ENCODE peak calls at places on chromosomes 7 and 10, in nine cellular contexts. One of them, this sample, is unnamed.

GRCh38 chr7:155753446-155753965 is 58.8 kb downstream of the SHH start:
- DNase-seq in CD4-positive, alpha-beta T cell: no peak
- DNase-seq in ovary: no peak
- DNase-seq in AG09309: no peak
- DNase-seq in uterus: no peak
- DNase-seq in HCT116: no peak
- DNase-seq in hepatocyte: no peak
- DNase-seq in astrocyte: no peak
- DNase-seq in A549: no peak
- DNase-seq in this sample: no peak

GRCh38 chr10:71236286-71236685 is 23.9 kb downstream of the UNC5B start:
- DNase-seq in ovary: no peak
- DNase-seq in hepatocyte: peak
- DNase-seq in AG09309: no peak
- DNase-seq in A549: no peak
- DNase-seq in HCT116: no peak
- DNase-seq in astrocyte: no peak
- DNase-seq in uterus: peak
- DNase-seq in CD4-positive, alpha-beta T cell: no peak
- DNase-seq in this sample: no peak

GRCh38 chr7:38600746-38601145 is 30.4 kb downstream of the AMPH start:
- DNase-seq in astrocyte: no peak
- DNase-seq in HCT116: no peak
- DNase-seq in hepatocyte: no peak
- DNase-seq in AG09309: no peak
- DNase-seq in A549: no peak
- DNase-seq in uterus: no peak
- DNase-seq in ovary: no peak
- DNase-seq in CD4-positive, alpha-beta T cell: no peak
- DNase-seq in this sample: no peak

GRCh38 chr7:94655884-94656657 is at the start of gene SGCE:
- DNase-seq in ovary: peak
- DNase-seq in astrocyte: peak
- DNase-seq in HCT116: peak
- DNase-seq in uterus: peak
- DNase-seq in AG09309: peak
- DNase-seq in A549: peak
- DNase-seq in hepatocyte: peak
- DNase-seq in CD4-positive, alpha-beta T cell: peak
- DNase-seq in this sample: peak

GRCh38 chr10:72344932-72345331 is 9.8 kb downstream of the DNAJB12 start:
- DNase-seq in ovary: no peak
- DNase-seq in uterus: no peak
- DNase-seq in hepatocyte: no peak
- DNase-seq in A549: no peak
- DNase-seq in AG09309: no peak
- DNase-seq in CD4-positive, alpha-beta T cell: no peak
- DNase-seq in astrocyte: no peak
- DNase-seq in HCT116: no peak
- DNase-seq in this sample: no peak

GRCh38 chr7:14228341-14228740 is 238.9 kb upstream of the ETV1 start:
- DNase-seq in A549: no peak
- DNase-seq in ovary: no peak
- DNase-seq in uterus: no peak
- DNase-seq in hepatocyte: no peak
- DNase-seq in AG09309: no peak
- DNase-seq in HCT116: no peak
- DNase-seq in astrocyte: no peak
- DNase-seq in CD4-positive, alpha-beta T cell: no peak
- DNase-seq in this sample: no peak

GRCh38 chr7:55288070-55288824 is 76.9 kb upstream of the LANCL2 start:
- DNase-seq in A549: no peak
- DNase-seq in HCT116: no peak
- DNase-seq in CD4-positive, alpha-beta T cell: no peak
- DNase-seq in astrocyte: no peak
- DNase-seq in hepatocyte: no peak
- DNase-seq in uterus: no peak
- DNase-seq in ovary: no peak
- DNase-seq in AG09309: no peak
- DNase-seq in this sample: no peak

GRCh38 chr7:17971392-17971791 is 31.1 kb upstream of the SNX13 start:
- DNase-seq in uterus: no peak
- DNase-seq in CD4-positive, alpha-beta T cell: no peak
- DNase-seq in AG09309: no peak
- DNase-seq in HCT116: no peak
- DNase-seq in hepatocyte: no peak
- DNase-seq in astrocyte: peak
- DNase-seq in A549: no peak
- DNase-seq in ovary: no peak
- DNase-seq in this sample: no peak

GRCh38 chr10:72058989-72059842 is 29.1 kb downstream of the SPOCK2 start:
- DNase-seq in HCT116: no peak
- DNase-seq in ovary: no peak
- DNase-seq in A549: no peak
- DNase-seq in CD4-positive, alpha-beta T cell: peak
- DNase-seq in hepatocyte: no peak
- DNase-seq in uterus: no peak
- DNase-seq in astrocyte: no peak
- DNase-seq in AG09309: no peak
- DNase-seq in this sample: no peak

GRCh38 chr7:158991824-158992621 is 135.7 kb downstream of the DYNC2I1 start:
- DNase-seq in A549: no peak
- DNase-seq in hepatocyte: peak
- DNase-seq in uterus: no peak
- DNase-seq in AG09309: no peak
- DNase-seq in HCT116: no peak
- DNase-seq in astrocyte: no peak
- DNase-seq in CD4-positive, alpha-beta T cell: no peak
- DNase-seq in ovary: no peak
- DNase-seq in this sample: no peak

GRCh38 chr7:15643000-15643705 is 43.3 kb downstream of the MEOX2 start:
- DNase-seq in HCT116: no peak
- DNase-seq in AG09309: no peak
- DNase-seq in uterus: no peak
- DNase-seq in CD4-positive, alpha-beta T cell: no peak
- DNase-seq in ovary: no peak
- DNase-seq in hepatocyte: no peak
- DNase-seq in astrocyte: no peak
- DNase-seq in A549: no peak
- DNase-seq in this sample: no peak

GRCh38 chr7:130942211-130942964 is 208.4 kb upstream of the KLF14 start:
- DNase-seq in astrocyte: peak
- DNase-seq in uterus: peak
- DNase-seq in A549: peak
- DNase-seq in HCT116: no peak
- DNase-seq in CD4-positive, alpha-beta T cell: no peak
- DNase-seq in ovary: peak
- DNase-seq in AG09309: no peak
- DNase-seq in hepatocyte: no peak
- DNase-seq in this sample: no peak

GRCh38 chr7:79647711-79648110 is 194.2 kb upstream of the MAGI2 start:
- DNase-seq in AG09309: no peak
- DNase-seq in uterus: no peak
- DNase-seq in A549: no peak
- DNase-seq in ovary: no peak
- DNase-seq in hepatocyte: no peak
- DNase-seq in CD4-positive, alpha-beta T cell: no peak
- DNase-seq in astrocyte: no peak
- DNase-seq in HCT116: no peak
- DNase-seq in this sample: no peak

GRCh38 chr10:97683556-97684357 is 3.3 kb downstream of the AVPI1 start:
- DNase-seq in ovary: no peak
- DNase-seq in uterus: no peak
- DNase-seq in CD4-positive, alpha-beta T cell: no peak
- DNase-seq in astrocyte: peak
- DNase-seq in HCT116: no peak
- DNase-seq in AG09309: no peak
- DNase-seq in hepatocyte: no peak
- DNase-seq in A549: peak
- DNase-seq in this sample: no peak

GRCh38 chr10:66294538-66294937 is 631.3 kb upstream of the LRRTM3 start:
- DNase-seq in AG09309: no peak
- DNase-seq in HCT116: no peak
- DNase-seq in astrocyte: no peak
- DNase-seq in uterus: no peak
- DNase-seq in A549: no peak
- DNase-seq in CD4-positive, alpha-beta T cell: no peak
- DNase-seq in hepatocyte: no peak
- DNase-seq in ovary: no peak
- DNase-seq in this sample: no peak

GRCh38 chr10:43105119-43105792 is 28.4 kb downstream of the RET start:
- DNase-seq in ovary: peak
- DNase-seq in A549: peak
- DNase-seq in AG09309: no peak
- DNase-seq in CD4-positive, alpha-beta T cell: peak
- DNase-seq in hepatocyte: peak
- DNase-seq in uterus: peak
- DNase-seq in HCT116: peak
- DNase-seq in astrocyte: peak
- DNase-seq in this sample: peak

GRCh38 chr10:35226507-35226906 is 99.9 kb downstream of the CREM start:
- DNase-seq in astrocyte: no peak
- DNase-seq in HCT116: no peak
- DNase-seq in A549: no peak
- DNase-seq in CD4-positive, alpha-beta T cell: no peak
- DNase-seq in AG09309: no peak
- DNase-seq in uterus: no peak
- DNase-seq in ovary: no peak
- DNase-seq in hepatocyte: no peak
- DNase-seq in this sample: no peak

GRCh38 chr10:35219906-35220890 is 93.6 kb downstream of the CREM start:
- DNase-seq in AG09309: no peak
- DNase-seq in A549: no peak
- DNase-seq in hepatocyte: peak
- DNase-seq in astrocyte: peak
- DNase-seq in HCT116: no peak
- DNase-seq in ovary: no peak
- DNase-seq in uterus: no peak
- DNase-seq in CD4-positive, alpha-beta T cell: no peak
- DNase-seq in this sample: no peak

GRCh38 chr10:35225204-35225603 is 98.6 kb downstream of the CREM start:
- DNase-seq in AG09309: no peak
- DNase-seq in uterus: no peak
- DNase-seq in ovary: no peak
- DNase-seq in hepatocyte: no peak
- DNase-seq in A549: no peak
- DNase-seq in CD4-positive, alpha-beta T cell: no peak
- DNase-seq in astrocyte: no peak
- DNase-seq in HCT116: no peak
- DNase-seq in this sample: no peak

GRCh38 chr10:35224045-35224740 is 97.5 kb downstream of the CREM start:
- DNase-seq in hepatocyte: no peak
- DNase-seq in A549: no peak
- DNase-seq in ovary: no peak
- DNase-seq in HCT116: no peak
- DNase-seq in astrocyte: no peak
- DNase-seq in uterus: no peak
- DNase-seq in CD4-positive, alpha-beta T cell: no peak
- DNase-seq in AG09309: no peak
- DNase-seq in this sample: no peak

GRCh38 chr10:35223016-35223415 is 96.4 kb downstream of the CREM start:
- DNase-seq in astrocyte: no peak
- DNase-seq in ovary: no peak
- DNase-seq in HCT116: no peak
- DNase-seq in uterus: no peak
- DNase-seq in A549: no peak
- DNase-seq in hepatocyte: no peak
- DNase-seq in CD4-positive, alpha-beta T cell: no peak
- DNase-seq in AG09309: no peak
- DNase-seq in this sample: no peak
- TF ChIP-seq CTCF in astrocyte: no peak
- TF ChIP-seq CTCF in ovary: no peak
- TF ChIP-seq CTCF in HCT116: peak
- TF ChIP-seq CTCF in uterus: no peak
- TF ChIP-seq CTCF in A549: no peak
- TF ChIP-seq CTCF in hepatocyte: no peak
- TF ChIP-seq CTCF in CD4-positive, alpha-beta T cell: no peak
- TF ChIP-seq CTCF in AG09309: no peak
- TF ChIP-seq CTCF in this sample: no peak

GRCh38 chr10:132164801-132165278 is 21.9 kb upstream of the DPYSL4 start:
- DNase-seq in hepatocyte: peak
- DNase-seq in astrocyte: no peak
- DNase-seq in uterus: no peak
- DNase-seq in CD4-positive, alpha-beta T cell: no peak
- DNase-seq in HCT116: no peak
- DNase-seq in A549: no peak
- DNase-seq in ovary: no peak
- DNase-seq in AG09309: no peak
- DNase-seq in this sample: no peak
- TF ChIP-seq CTCF in hepatocyte: no peak
- TF ChIP-seq CTCF in astrocyte: no peak
- TF ChIP-seq CTCF in uterus: no peak
- TF ChIP-seq CTCF in CD4-positive, alpha-beta T cell: no peak
- TF ChIP-seq CTCF in HCT116: no peak
- TF ChIP-seq CTCF in A549: no peak
- TF ChIP-seq CTCF in ovary: no peak
- TF ChIP-seq CTCF in AG09309: no peak
- TF ChIP-seq CTCF in this sample: no peak

DNA sequence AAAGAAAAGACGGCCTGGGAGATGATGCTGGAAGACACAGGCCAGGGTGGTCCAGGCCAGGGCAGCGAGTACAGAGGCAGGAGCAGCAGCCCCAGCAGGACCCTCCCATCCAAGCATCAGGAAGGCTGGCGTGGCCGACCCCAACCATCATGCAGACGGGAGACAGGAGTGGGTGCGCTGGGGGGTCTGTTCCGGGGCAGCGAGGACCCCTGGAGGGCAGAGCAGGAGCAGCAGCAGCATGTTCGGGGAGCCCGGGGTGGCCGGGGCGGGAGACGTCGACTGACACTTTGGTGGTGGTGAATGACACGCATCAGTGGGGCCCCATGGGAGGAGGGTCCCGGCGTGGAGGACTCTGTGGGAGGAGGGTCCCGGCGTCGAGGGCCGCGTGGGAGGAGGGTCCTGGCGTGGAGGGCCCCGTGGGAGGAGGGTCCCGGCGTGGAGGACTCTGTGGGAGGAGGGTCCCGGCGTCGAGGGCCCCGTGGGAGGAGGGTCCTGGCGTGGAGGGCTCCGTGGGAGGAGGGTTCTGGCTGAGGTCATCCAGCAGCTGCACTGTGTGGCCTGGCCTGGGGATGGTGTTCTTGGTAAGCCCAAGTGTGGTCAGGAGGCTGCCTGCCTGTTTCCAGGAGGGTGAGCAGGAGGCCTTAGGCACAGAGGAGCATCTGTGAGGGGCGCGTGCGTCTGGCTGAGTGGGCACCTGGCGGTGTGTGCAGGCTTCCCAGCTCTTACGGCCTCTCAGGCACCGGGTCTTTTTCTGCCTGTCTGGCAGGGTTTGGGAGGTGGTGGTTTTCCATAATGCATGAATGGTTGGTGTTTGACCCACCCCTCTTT is 38.9 kb downstream of the FAM20C start:
- DNase-seq in ovary: no peak
- DNase-seq in HCT116: no peak
- DNase-seq in AG09309: no peak
- DNase-seq in A549: no peak
- DNase-seq in CD4-positive, alpha-beta T cell: no peak
- DNase-seq in uterus: no peak
- DNase-seq in hepatocyte: no peak
- DNase-seq in astrocyte: no peak
- DNase-seq in this sample: no peak
- TF ChIP-seq CTCF in ovary: no peak
- TF ChIP-seq CTCF in HCT116: peak
- TF ChIP-seq CTCF in AG09309: peak
- TF ChIP-seq CTCF in A549: no peak
- TF ChIP-seq CTCF in CD4-positive, alpha-beta T cell: no peak
- TF ChIP-seq CTCF in uterus: peak
- TF ChIP-seq CTCF in hepatocyte: peak
- TF ChIP-seq CTCF in astrocyte: no peak
- TF ChIP-seq CTCF in this sample: no peak

GRCh38 chr10:7756360-7756992 is 31.3 kb downstream of the KIN start:
- DNase-seq in astrocyte: no peak
- DNase-seq in CD4-positive, alpha-beta T cell: peak
- DNase-seq in A549: peak
- DNase-seq in hepatocyte: peak
- DNase-seq in uterus: no peak
- DNase-seq in AG09309: no peak
- DNase-seq in ovary: no peak
- DNase-seq in HCT116: peak
- DNase-seq in this sample: no peak
- TF ChIP-seq CTCF in astrocyte: peak
- TF ChIP-seq CTCF in CD4-positive, alpha-beta T cell: peak
- TF ChIP-seq CTCF in A549: peak
- TF ChIP-seq CTCF in hepatocyte: peak
- TF ChIP-seq CTCF in uterus: no peak
- TF ChIP-seq CTCF in AG09309: peak
- TF ChIP-seq CTCF in ovary: no peak
- TF ChIP-seq CTCF in HCT116: peak
- TF ChIP-seq CTCF in this sample: peak